ENCODE peak calls at places on chromosomes 11 and 22, in eight cellular contexts. Q, Y, N, V, I, S, J and G are unnamed samples.
A peak's percentile ranks its signal among the peaks of the same experiment; 100 is the strongest.

GRCh38 chr11:71519546-71519945 is 7.5 kb upstream of the KRTAP5-7 start:
- DNase-seq in Y (no peak), S (no peak), J (peak; percentile 69), V (peak; percentile 20), N (no peak), Q (no peak), I (no peak), G (no peak)

GRCh38 chr11:69403556-69404215 is 77.8 kb upstream of the LINC01488 start:
- DNase-seq in J (no peak), Y (no peak), I (no peak), S (no peak), N (no peak), V (no peak), Q (peak; percentile 65), G (no peak)

GRCh38 chr11:9455722-9456121 is 5.1 kb upstream of the ZNF143 start:
- DNase-seq in Y (no peak), I (no peak), Q (no peak), V (no peak), N (no peak), J (no peak), S (no peak), G (no peak)

GRCh38 chr11:68893282-68893681 is 10.3 kb downstream of the MRPL21 start:
- DNase-seq in I (no peak), N (no peak), Q (no peak), S (no peak), V (no peak), Y (no peak), J (no peak), G (no peak)

GRCh38 chr11:11993814-11994213 is 14.6 kb downstream of the DKK3 start:
- DNase-seq in Y (peak; percentile 69), I (no peak), J (peak; percentile 71), N (no peak), S (no peak), V (no peak), Q (peak; percentile 88), G (no peak)

GRCh38 chr22:19871023-19871844 is 16.6 kb upstream of the GNB1L start:
- DNase-seq in V (no peak), Y (no peak), J (no peak), I (no peak), Q (no peak), S (no peak), N (no peak), G (no peak)

GRCh38 chr11:105202422-105202821 is 62.9 kb upstream of the CARD18 start:
- DNase-seq in V (no peak), S (no peak), Y (no peak), I (no peak), J (no peak), N (no peak), Q (no peak), G (no peak)

GRCh38 chr11:89293966-89294679 is 116.4 kb downstream of the TYR start:
- DNase-seq in I (no peak), Q (peak; percentile 3), N (peak; percentile 1), Y (peak; percentile 19), J (peak; percentile 67), S (peak; percentile 20), V (no peak), G (no peak)

GRCh38 chr11:46564459-46564858 is 29.4 kb downstream of the AMBRA1 start:
- DNase-seq in S (no peak), Q (peak; percentile 32), N (no peak), J (no peak), V (no peak), Y (no peak), I (no peak), G (no peak)

GRCh38 chr11:64226507-64227051 is 505 bp downstream of the NUDT22 start:
- DNase-seq in V (peak; percentile 68), I (peak; percentile 69), Y (no peak), N (no peak), Q (no peak), S (no peak), J (no peak), G (no peak)

GRCh38 chr11:27717801-27718229 is 17.6 kb upstream of the BDNF start:
- DNase-seq in N (no peak), I (no peak), Q (no peak), S (no peak), V (no peak), Y (no peak), J (no peak), G (no peak)

GRCh38 chr11:110856340-110856739 is 144.1 kb upstream of the ARHGAP20 start:
- DNase-seq in S (no peak), Y (no peak), I (no peak), Q (no peak), N (no peak), J (no peak), V (no peak), G (no peak)

GRCh38 chr11:46894506-46894905 is 23.8 kb downstream of the LRP4 start:
- DNase-seq in S (no peak), Q (no peak), I (no peak), J (no peak), Y (no peak), V (no peak), N (no peak), G (no peak)

GRCh38 chr22:42620084-42620483 is 5.4 kb upstream of the POLDIP3 start:
- DNase-seq in Q (no peak), N (no peak), J (no peak), I (no peak), S (no peak), V (no peak), Y (no peak), G (no peak)
- TF ChIP-seq CTCF in Q (no peak), N (no peak), J (no peak), I (no peak), S (no peak), V (no peak), Y (no peak), G (no peak)

DNA sequence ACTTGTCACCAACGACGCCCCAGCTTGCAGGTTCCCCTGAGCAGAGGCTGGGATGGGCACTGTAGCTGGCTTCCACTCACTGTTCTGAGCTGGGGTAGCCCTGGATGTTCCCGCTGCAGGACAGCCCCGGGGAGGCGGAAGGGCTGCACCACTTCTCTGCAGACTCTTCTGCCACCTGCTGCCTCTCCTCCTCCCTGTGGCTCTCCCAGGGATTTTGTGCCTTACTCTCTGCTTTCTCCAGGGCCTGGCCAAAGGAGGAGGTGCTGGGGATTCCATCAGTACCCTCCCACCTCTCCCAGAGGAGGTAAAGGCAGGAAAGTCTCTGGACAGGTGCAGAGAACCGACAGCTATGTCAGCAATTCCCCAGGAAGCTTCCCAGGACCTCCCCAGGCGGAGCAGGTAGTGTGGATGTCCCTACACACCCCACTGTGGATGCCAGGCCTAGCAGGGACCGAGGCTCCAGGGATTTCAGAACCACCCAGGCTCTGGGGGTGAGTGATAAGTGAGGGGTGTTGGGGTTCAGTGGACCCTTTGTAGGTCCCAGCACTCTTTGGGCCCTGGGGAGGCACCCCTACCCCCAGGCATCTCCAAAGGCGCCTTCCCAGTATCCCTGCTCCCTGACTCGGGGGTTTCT is 11.3 kb downstream of the DUSP8 start:
- DNase-seq in V (no peak), S (no peak), I (no peak), N (no peak), J (no peak), Q (no peak), Y (no peak), G (no peak)
- TF ChIP-seq CTCF in V (no peak), S (no peak), I (no peak), N (no peak), J (no peak), Q (no peak), Y (no peak), G (no peak)

GRCh38 chr11:106581399-106581798 is 436.9 kb downstream of the GUCY1A2 start:
- DNase-seq in N (no peak), I (no peak), Q (no peak), Y (no peak), V (peak; percentile 58), J (no peak), S (no peak), G (no peak)

GRCh38 chr11:106585061-106585460 is 433.2 kb downstream of the GUCY1A2 start:
- DNase-seq in Y (peak; percentile 63), J (no peak), V (no peak), I (no peak), N (no peak), S (no peak), Q (peak; percentile 51), G (no peak)
- TF ChIP-seq CTCF in Y (peak; percentile 55), J (no peak), V (peak; percentile 42), I (no peak), N (peak; percentile 43), S (peak; percentile 59), Q (peak; percentile 82), G (peak; percentile 63)

GRCh38 chr11:65851083-65851579 is 6.8 kb downstream of the CFL1 start:
- DNase-seq in N (no peak), Y (no peak), Q (no peak), S (peak; percentile 51), I (no peak), V (no peak), J (no peak), G (no peak)
- TF ChIP-seq CTCF in N (peak; percentile 49), Y (peak; percentile 62), Q (peak; percentile 72), S (peak; percentile 66), I (peak; percentile 34), V (peak; percentile 13), J (no peak), G (peak; percentile 58)

GRCh38 chr11:18261721-18262120 is 4.3 kb upstream of the SAA1 start:
- DNase-seq in N (no peak), S (no peak), Q (no peak), J (no peak), I (no peak), Y (no peak), V (no peak), G (no peak)
- TF ChIP-seq CTCF in N (no peak), S (no peak), Q (no peak), J (no peak), I (no peak), Y (no peak), V (no peak), G (no peak)

GRCh38 chr22:46061124-46061410 is 84.1 kb upstream of the WNT7B start:
- DNase-seq in J (peak; percentile 15), Q (no peak), N (no peak), S (no peak), V (no peak), Y (no peak), I (no peak), G (no peak)

GRCh38 chr22:46060292-46061123 is 83.5 kb upstream of the WNT7B start:
- DNase-seq in S (no peak), J (no peak), I (no peak), N (no peak), V (peak; percentile 23), Y (no peak), Q (no peak), G (no peak)

GRCh38 chr22:46062971-46063631 is 86.1 kb upstream of the WNT7B start:
- DNase-seq in I (no peak), V (peak; percentile 19), N (no peak), J (peak; percentile 64), Y (no peak), Q (no peak), S (no peak), G (no peak)

GRCh38 chr22:46062232-46062615 is 85.3 kb upstream of the WNT7B start:
- DNase-seq in I (no peak), Q (no peak), N (no peak), S (no peak), V (no peak), Y (no peak), J (no peak), G (no peak)

GRCh38 chr22:46061431-46062231 is 84.7 kb upstream of the WNT7B start:
- DNase-seq in V (peak; percentile 44), S (no peak), Q (no peak), I (no peak), Y (no peak), J (peak; percentile 76), N (no peak), G (no peak)
- TF ChIP-seq CTCF in V (no peak), S (no peak), Q (no peak), I (no peak), Y (no peak), J (no peak), N (no peak), G (no peak)

GRCh38 chr11:61507962-61508824 is at the start of gene LRRC10B:
- DNase-seq in J (no peak), I (peak; percentile 33), N (no peak), Y (no peak), S (peak; percentile 49), Q (no peak), V (no peak), G (no peak)
- TF ChIP-seq CTCF in J (no peak), I (no peak), N (no peak), Y (no peak), S (no peak), Q (no peak), V (no peak), G (no peak)